ENCODE peak calls at places on chromosome 1, in nine cellular contexts. F is foreskin fibroblast; U is tibial artery; O is cardiac muscle cell; A is Peyer's patch; N is GM23338; M is CD4-positive, alpha-beta memory T cell; X is AG10803; Y is HFF-Myc. E is an unnamed sample.
A peak's percentile ranks its signal among the peaks of the same experiment; 100 is the strongest.

GRCh38 chr1:178542554-178543290 is 29.8 kb downstream of the TEX35 start:
- DNase-seq in X (peak; percentile 90), F (peak; percentile 86), U (peak; percentile 84), A (peak; percentile 96), Y (peak; percentile 70), M (peak; percentile 81), O (peak; percentile 86), N (peak; percentile 86), E (peak; percentile 93)

GRCh38 chr1:226185153-226186036 is 1.1 kb downstream of the ACBD3 start:
- DNase-seq in X (peak; percentile 45), A (no peak), Y (no peak), O (no peak), U (no peak), F (no peak), M (no peak), N (no peak), E (no peak)

GRCh38 chr1:2429780-2430591 is 17.6 kb upstream of the PEX10 start:
- DNase-seq in X (no peak), U (no peak), F (no peak), N (peak; percentile 59), O (no peak), Y (no peak), M (no peak), A (no peak), E (no peak)

GRCh38 chr1:10610901-10611600 is 136.3 kb downstream of the PEX14 start:
- DNase-seq in U (no peak), A (no peak), M (no peak), F (no peak), Y (no peak), X (peak; percentile 17), N (no peak), O (no peak), E (no peak)

GRCh38 chr1:43274125-43274803 is 4.5 kb downstream of the TMEM125 start:
- DNase-seq in O (no peak), F (peak; percentile 37), Y (no peak), X (peak; percentile 38), N (peak; percentile 33), A (no peak), M (peak; percentile 11), U (no peak), E (no peak)

GRCh38 chr1:63126104-63126503 is 196.3 kb upstream of the FOXD3 start:
- DNase-seq in M (no peak), U (no peak), F (no peak), Y (no peak), A (no peak), N (no peak), X (no peak), O (peak; percentile 17), E (no peak)

GRCh38 chr1:13901041-13901440 is 201.1 kb downstream of the PRDM2 start:
- DNase-seq in O (no peak), Y (no peak), A (no peak), U (no peak), X (peak; percentile 3), M (no peak), F (no peak), N (no peak), E (no peak)

GRCh38 chr1:6601865-6602668 is 602 bp downstream of the KLHL21 start:
- DNase-seq in N (peak; percentile 55), Y (no peak), X (peak; percentile 56), M (no peak), A (peak; percentile 70), F (no peak), U (peak; percentile 51), O (peak; percentile 64), E (no peak)

GRCh38 chr1:32771561-32772280 is 45.4 kb downstream of the YARS1 start:
- DNase-seq in O (no peak), U (no peak), A (no peak), X (no peak), M (no peak), N (no peak), F (no peak), Y (no peak), E (no peak)

GRCh38 chr1:26190373-26190987 is at the start of gene CATSPER4:
- DNase-seq in M (peak; percentile 13), X (peak; percentile 4), A (no peak), U (no peak), F (no peak), Y (no peak), N (peak; percentile 96), O (peak; percentile 74), E (peak; percentile 66)

GRCh38 chr1:183634429-183635065 is 1.0 kb downstream of the ARPC5 start:
- DNase-seq in X (no peak), M (no peak), O (no peak), U (no peak), N (no peak), A (no peak), Y (no peak), F (no peak), E (no peak)

GRCh38 chr1:167832693-167833092 is 81.2 kb downstream of the ADCY10 start:
- DNase-seq in X (no peak), U (no peak), Y (no peak), A (no peak), M (no peak), F (no peak), O (no peak), N (peak; percentile 58), E (no peak)

GRCh38 chr1:167836197-167836596 is 77.7 kb downstream of the ADCY10 start:
- DNase-seq in Y (no peak), O (no peak), A (no peak), F (no peak), M (no peak), X (no peak), N (no peak), U (no peak), E (no peak)

GRCh38 chr1:167829868-167830267 is 84.1 kb downstream of the ADCY10 start:
- DNase-seq in F (no peak), A (no peak), N (no peak), Y (no peak), U (no peak), X (no peak), O (no peak), M (no peak), E (peak; percentile 68)

GRCh38 chr1:167837334-167837733 is 76.6 kb downstream of the ADCY10 start:
- DNase-seq in U (no peak), X (no peak), M (no peak), N (no peak), O (no peak), Y (no peak), A (no peak), F (no peak), E (no peak)

GRCh38 chr1:167833904-167834303 is 80.0 kb downstream of the ADCY10 start:
- DNase-seq in F (no peak), U (no peak), O (no peak), N (no peak), A (no peak), X (no peak), Y (no peak), M (no peak), E (no peak)
- H3K4me3 ChIP-seq in F (no peak overlapping the region), U (no peak overlapping the region), O (no peak overlapping the region), N (no peak overlapping the region), A (no peak overlapping the region), X (no peak overlapping the region), Y (no peak overlapping the region), M (no peak overlapping the region), E (no peak overlapping the region)

DNA sequence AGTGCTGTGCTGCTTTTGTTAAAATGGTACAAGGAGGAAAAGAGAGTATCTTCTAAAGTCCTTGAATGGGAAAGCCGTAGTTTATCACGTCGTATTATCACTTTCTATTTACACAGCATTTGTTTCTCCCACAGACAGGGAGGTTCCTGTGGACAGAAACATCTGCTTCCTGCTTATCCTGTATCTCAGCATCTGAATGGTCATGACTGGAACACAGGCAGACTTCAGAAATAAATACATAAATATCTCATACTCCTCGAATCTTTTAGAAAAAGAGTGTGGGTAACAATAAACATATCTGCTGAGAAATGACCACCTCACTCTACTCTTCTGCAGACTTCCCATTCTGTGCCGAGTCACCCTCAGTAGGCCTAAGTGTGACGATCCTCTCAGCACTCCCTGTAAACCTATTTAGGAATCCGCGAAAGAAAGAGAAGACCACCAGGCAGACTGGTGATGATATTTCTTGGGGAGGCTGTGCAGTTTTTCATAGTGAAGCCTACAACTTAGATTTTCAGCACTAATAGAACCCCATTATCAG is 393.5 kb downstream of the SMYD3 start:
- DNase-seq in N (no peak), A (no peak), F (no peak), Y (no peak), X (no peak), O (no peak), U (no peak), M (no peak), E (no peak)
- H3K4me3 ChIP-seq in N (no peak overlapping the region), A (no peak overlapping the region), F (no peak overlapping the region), Y (no peak overlapping the region), X (no peak overlapping the region), O (no peak overlapping the region), U (no peak overlapping the region), M (no peak overlapping the region), E (no peak overlapping the region)

GRCh38 chr1:3609016-3609768 is 2.1 kb downstream of the MEGF6 start:
- DNase-seq in N (no peak), F (no peak), A (no peak), X (no peak), M (no peak), Y (no peak), O (no peak), U (no peak), E (no peak)

GRCh38 chr1:3611170-3612019 is at the start of gene MEGF6:
- DNase-seq in Y (no peak), X (no peak), N (peak; percentile 97), O (peak; percentile 96), A (peak; percentile 65), M (peak; percentile 20), F (no peak), U (no peak), E (peak; percentile 88)

GRCh38 chr1:3609769-3610157 is 1.5 kb downstream of the MEGF6 start:
- DNase-seq in F (no peak), O (no peak), M (no peak), U (no peak), N (no peak), X (no peak), Y (no peak), A (no peak), E (no peak)

GRCh38 chr1:3610823-3611169 is 512 bp downstream of the MEGF6 start:
- DNase-seq in N (peak; percentile 58), M (no peak), A (no peak), F (no peak), Y (no peak), U (no peak), O (no peak), X (no peak), E (no peak)

DNA sequence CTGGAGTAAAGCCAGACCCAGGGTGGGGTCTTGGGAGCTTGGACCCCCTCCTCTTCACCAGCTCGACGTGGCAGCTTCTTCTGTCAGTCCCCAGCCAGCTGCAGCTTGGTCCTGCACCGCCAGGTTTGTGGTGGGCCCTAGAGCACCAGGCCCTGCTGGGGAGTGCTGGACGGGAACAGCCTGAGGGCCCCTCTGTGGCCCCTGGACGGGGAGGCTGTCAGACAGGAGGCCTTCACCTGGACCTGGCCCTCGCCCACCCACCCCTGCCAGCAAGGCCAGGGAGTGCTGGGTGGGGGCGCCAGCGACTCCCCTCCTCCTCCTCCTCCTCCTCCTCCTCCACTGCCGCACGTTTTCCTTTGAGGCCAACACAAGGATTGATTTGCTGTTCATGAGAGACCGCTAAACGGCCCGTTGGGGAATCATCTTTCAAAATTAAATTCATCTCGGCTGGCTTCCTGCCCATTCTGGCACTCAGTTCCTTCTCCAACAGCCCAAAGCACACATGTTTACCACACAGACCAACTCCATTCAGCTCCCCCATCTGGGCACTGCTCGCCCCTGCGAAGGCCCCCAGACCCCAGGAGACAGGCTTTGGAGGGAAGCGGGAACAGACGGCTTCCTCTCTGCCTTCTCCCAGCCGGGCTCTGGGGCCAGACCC is 1.0 kb downstream of the MEGF6 start:
- DNase-seq in U (no peak), X (peak; percentile 46), O (no peak), Y (no peak), F (no peak), M (no peak), A (no peak), N (peak; percentile 66), E (peak; percentile 27)
- H3K4me3 ChIP-seq in U (peak overlapping the region; percentile 42), X (no peak overlapping the region), O (peak overlapping the region; percentile 50), Y (peak overlapping the region; percentile 42), F (no peak overlapping the region), M (no peak overlapping the region), A (peak overlapping the region; percentile 47), N (peak overlapping the region; percentile 79), E (peak overlapping the region; percentile 45)

GRCh38 chr1:30704271-30704670 is 19.1 kb downstream of the MATN1 start:
- DNase-seq in N (no peak), F (peak; percentile 43), M (no peak), A (no peak), X (peak; percentile 54), Y (no peak), U (peak; percentile 64), O (no peak), E (no peak)
- H3K4me3 ChIP-seq in N (no peak overlapping the region), F (no peak overlapping the region), M (no peak overlapping the region), A (no peak overlapping the region), X (no peak overlapping the region), Y (no peak overlapping the region), U (no peak overlapping the region), O (no peak overlapping the region), E (no peak overlapping the region)

E was measured in HAP-1.